ENCODE peak calls at places on chromosomes 13 and 19, in four cellular contexts. Q, B, T and Y are unnamed samples.

GRCh38 chr19:55454787-55455243 is 6.6 kb downstream of the ISOC2 start:
- DNase-seq in Q (no peak), T (no peak), B (no peak), Y (no peak)

GRCh38 chr19:2613507-2614295 is 88.8 kb downstream of the GNG7 start:
- DNase-seq in B (no peak), Q (peak), T (peak), Y (no peak)

GRCh38 chr13:111436446-111436845 is 116.0 kb downstream of the TEX29 start:
- DNase-seq in Q (no peak), B (no peak), T (no peak), Y (no peak)

GRCh38 chr19:55360902-55361301 is 2.2 kb downstream of the GARIN5B start:
- DNase-seq in B (no peak), Q (no peak), T (no peak), Y (no peak)

GRCh38 chr13:94419304-94419943 is 60.1 kb downstream of the DCT start:
- DNase-seq in Q (no peak), T (no peak), B (peak), Y (no peak)

GRCh38 chr13:51396352-51396751 is 56.5 kb downstream of the INTS6 start:
- DNase-seq in B (no peak), Q (no peak), T (no peak), Y (no peak)

GRCh38 chr19:32222594-32222993 is 122.8 kb upstream of the ZNF507 start:
- DNase-seq in Q (no peak), T (peak), B (no peak), Y (no peak)

GRCh38 chr13:51635137-51635878 is 51.0 kb downstream of the WDFY2 start:
- DNase-seq in Q (no peak), B (no peak), T (no peak), Y (no peak)

GRCh38 chr19:13058951-13059660 is 43.6 kb downstream of the LYL1 start:
- DNase-seq in T (no peak), Q (no peak), B (no peak), Y (no peak)

GRCh38 chr13:109729031-109729870 is 57.1 kb downstream of the IRS2 start:
- DNase-seq in Q (no peak), B (no peak), T (no peak), Y (no peak)

GRCh38 chr19:14091086-14091884 is 734 bp upstream of the SAMD1 start:
- DNase-seq in Q (no peak), T (no peak), B (peak), Y (no peak)

GRCh38 chr19:12668937-12669271 is 2.3 kb downstream of the WDR83 start:
- DNase-seq in T (peak), B (peak), Q (peak), Y (peak)

GRCh38 chr19:29758863-29759262 is 43.8 kb upstream of the C19orf12 start:
- DNase-seq in Q (no peak), T (no peak), B (no peak), Y (no peak)

GRCh38 chr19:17873661-17874422 is 2.1 kb downstream of the SLC5A5 start:
- DNase-seq in B (no peak), Q (no peak), T (no peak), Y (no peak)

GRCh38 chr19:6467384-6467783 is 3.3 kb downstream of the CRB3 start:
- DNase-seq in Q (no peak), B (no peak), T (no peak), Y (no peak)

GRCh38 chr19:2252481-2253105 is 3.5 kb downstream of the AMH start:
- DNase-seq in B (no peak), Q (no peak), T (no peak), Y (no peak)

GRCh38 chr13:113918981-113919646 is 54.8 kb downstream of the C13orf46 start:
- DNase-seq in T (peak), B (no peak), Q (no peak), Y (no peak)

GRCh38 chr19:13918726-13919411 is 12.9 kb downstream of the CC2D1A start:
- DNase-seq in B (no peak), Q (no peak), T (no peak), Y (no peak)

GRCh38 chr19:47537493-47537892 is 22.6 kb upstream of the NAPA start:
- DNase-seq in Q (no peak), T (no peak), B (no peak), Y (no peak)

GRCh38 chr13:63773476-63773875 is 2357.8 kb upstream of the PCDH20 start:
- DNase-seq in B (no peak), Q (no peak), T (no peak), Y (no peak)

GRCh38 chr19:20038358-20039202 is 725 bp downstream of the ZNF682 start:
- DNase-seq in Q (no peak), T (no peak), B (no peak), Y (no peak)

GRCh38 chr19:13790354-13790753 is 4.9 kb upstream of the ZSWIM4 start:
- DNase-seq in B (peak), Q (no peak), T (no peak), Y (no peak)

GRCh38 chr19:35206855-35207254 is 21.7 kb downstream of the FAM187B start:
- DNase-seq in Q (no peak), T (no peak), B (no peak), Y (no peak)

GRCh38 chr19:18123819-18124218 is 26.2 kb downstream of the MAST3 start:
- DNase-seq in T (no peak), Q (no peak), B (no peak), Y (no peak)

GRCh38 chr13:41007359-41008118 is 11.6 kb downstream of the ELF1 start:
- DNase-seq in T (no peak), Q (no peak), B (no peak), Y (no peak)

GRCh38 chr19:9996541-9996940 is 13.8 kb downstream of the COL5A3 start:
- DNase-seq in B (no peak), Q (no peak), T (no peak), Y (no peak)

GRCh38 chr13:38582133-38582532 is 104.7 kb upstream of the FREM2 start:
- DNase-seq in Q (no peak), T (no peak), B (peak), Y (no peak)

GRCh38 chr13:93775507-93776108 is 549.0 kb downstream of the GPC6 start:
- DNase-seq in T (no peak), B (peak), Q (no peak), Y (peak)

GRCh38 chr13:60654405-60654804 is 257.4 kb downstream of the TDRD3 start:
- DNase-seq in Q (no peak), T (no peak), B (peak), Y (no peak)

GRCh38 chr19:40594657-40595077 is 6.5 kb upstream of the LTBP4 start:
- DNase-seq in B (peak), Q (no peak), T (no peak), Y (no peak)

GRCh38 chr19:56942749-56943148 is 102.2 kb upstream of the PEG3 start:
- DNase-seq in B (no peak), Q (peak), T (peak), Y (no peak)

GRCh38 chr13:106496072-106496997 is 39.1 kb downstream of the EFNB2 start:
- DNase-seq in Q (no peak), T (no peak), B (no peak), Y (no peak)

GRCh38 chr13:73119612-73120011 is 60.8 kb downstream of the KLF5 start:
- DNase-seq in B (no peak), Q (no peak), T (no peak), Y (no peak)

GRCh38 chr19:10501971-10502523 is 1.1 kb downstream of the KEAP1 start:
- DNase-seq in T (peak), Q (peak), B (peak), Y (no peak)

GRCh38 chr13:79675931-79676658 is 195.1 kb downstream of the NDFIP2 start:
- DNase-seq in T (no peak), B (no peak), Q (no peak), Y (no peak)

GRCh38 chr13:95791084-95791722 is 114.3 kb downstream of the DNAJC3 start:
- DNase-seq in Q (no peak), B (no peak), T (no peak), Y (no peak)

GRCh38 chr19:343451-343931 is 1.1 kb downstream of the MIER2 start:
- DNase-seq in B (no peak), T (no peak), Q (no peak), Y (no peak)

GRCh38 chr19:42538841-42539709 is 10.8 kb upstream of the CEACAM1 start:
- DNase-seq in T (peak), B (no peak), Q (no peak), Y (no peak)

GRCh38 chr19:9995999-9996398 is 14.3 kb downstream of the COL5A3 start:
- DNase-seq in B (no peak), T (no peak), Q (no peak), Y (no peak)

GRCh38 chr13:31050486-31051400 is 111.0 kb downstream of the HSPH1 start:
- DNase-seq in B (no peak), T (no peak), Q (no peak), Y (no peak)
- TF ChIP-seq CTCF in B (peak), T (no peak), Q (no peak), Y (no peak)

GRCh38 chr13:77001963-77002587 is 10.2 kb downstream of the CLN5 start:
- DNase-seq in B (no peak), Q (no peak), T (no peak), Y (no peak)

GRCh38 chr13:77001540-77001939 is 9.7 kb downstream of the CLN5 start:
- DNase-seq in T (no peak), B (no peak), Q (no peak), Y (no peak)

GRCh38 chr13:77002590-77003190 is 10.8 kb downstream of the CLN5 start:
- DNase-seq in Q (no peak), B (no peak), T (no peak), Y (no peak)

DNA sequence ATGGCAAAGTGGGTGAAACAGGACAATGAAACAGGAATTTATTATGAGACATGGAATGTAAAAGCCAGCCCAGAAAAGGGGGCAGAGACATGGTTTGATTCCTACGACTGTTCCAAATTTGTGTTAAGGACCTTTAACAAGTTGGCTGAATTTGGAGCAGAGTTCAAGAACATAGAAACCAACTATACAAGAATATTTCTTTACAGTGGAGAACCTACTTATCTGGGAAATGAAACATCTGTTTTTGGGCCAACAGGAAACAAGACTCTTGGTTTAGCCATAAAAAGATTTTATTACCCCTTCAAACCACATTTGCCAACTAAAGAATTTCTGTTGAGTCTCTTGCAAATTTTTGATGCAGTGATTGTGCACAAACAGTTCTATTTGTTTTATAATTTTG is 8.6 kb downstream of the CLN5 start:
- DNase-seq in Q (no peak), T (no peak), B (no peak), Y (no peak)
- TF ChIP-seq CTCF in Q (no peak), T (no peak), B (no peak), Y (no peak)

GRCh38 chr13:19618925-19619324 is 14.5 kb upstream of the MPHOSPH8 start:
- DNase-seq in B (peak), Q (no peak), T (no peak), Y (no peak)
- TF ChIP-seq CTCF in B (peak), Q (no peak), T (no peak), Y (peak)

GRCh38 chr19:28634031-28634328 is 579.0 kb downstream of the UQCRFS1 start:
- DNase-seq in Q (no peak), B (no peak), T (no peak), Y (no peak)
- TF ChIP-seq CTCF in Q (no peak), B (no peak), T (no peak), Y (no peak)